ENCODE peak calls at places on chromosomes 16 and 17, in eight cellular contexts. One of them, this sample, is unnamed.

GRCh38 chr16:78984887-78985464 is 615.6 kb downstream of the MAF start:
- DNase-seq in hypothalamus: no peak
- DNase-seq in NCI-H774: no peak
- DNase-seq in heart left ventricle: no peak
- DNase-seq in heart right ventricle: peak; percentile 30
- DNase-seq in A549: no peak
- DNase-seq in bronchial epithelial cell: no peak
- DNase-seq in astrocyte of the hippocampus: no peak
- DNase-seq in this sample: no peak

GRCh38 chr17:50480854-50481490 is 2.3 kb downstream of the RSAD1 start:
- DNase-seq in hypothalamus: no peak
- DNase-seq in astrocyte of the hippocampus: no peak
- DNase-seq in NCI-H774: no peak
- DNase-seq in A549: no peak
- DNase-seq in heart left ventricle: no peak
- DNase-seq in bronchial epithelial cell: peak; percentile 56
- DNase-seq in heart right ventricle: no peak
- DNase-seq in this sample: no peak

GRCh38 chr17:50955160-50955559 is 89.0 kb upstream of the TOB1 start:
- DNase-seq in A549: no peak
- DNase-seq in heart left ventricle: no peak
- DNase-seq in bronchial epithelial cell: no peak
- DNase-seq in astrocyte of the hippocampus: no peak
- DNase-seq in heart right ventricle: no peak
- DNase-seq in hypothalamus: no peak
- DNase-seq in NCI-H774: no peak
- DNase-seq in this sample: no peak

GRCh38 chr17:11871773-11872172 is 125.5 kb downstream of the ZNF18 start:
- DNase-seq in heart left ventricle: no peak
- DNase-seq in NCI-H774: no peak
- DNase-seq in astrocyte of the hippocampus: no peak
- DNase-seq in heart right ventricle: no peak
- DNase-seq in hypothalamus: no peak
- DNase-seq in bronchial epithelial cell: no peak
- DNase-seq in A549: no peak
- DNase-seq in this sample: no peak

GRCh38 chr17:38590988-38591758 is 14.6 kb downstream of the SRCIN1 start:
- DNase-seq in A549: no peak
- DNase-seq in bronchial epithelial cell: peak; percentile 31
- DNase-seq in NCI-H774: no peak
- DNase-seq in heart left ventricle: no peak
- DNase-seq in heart right ventricle: no peak
- DNase-seq in hypothalamus: no peak
- DNase-seq in astrocyte of the hippocampus: peak; percentile 25
- DNase-seq in this sample: no peak

GRCh38 chr16:85919271-85920267 is 20.6 kb downstream of the IRF8 start:
- DNase-seq in hypothalamus: no peak
- DNase-seq in astrocyte of the hippocampus: no peak
- DNase-seq in bronchial epithelial cell: no peak
- DNase-seq in heart left ventricle: no peak
- DNase-seq in A549: no peak
- DNase-seq in heart right ventricle: no peak
- DNase-seq in NCI-H774: no peak
- DNase-seq in this sample: no peak

GRCh38 chr17:53516643-53517042 is 306.1 kb upstream of the KIF2B start:
- DNase-seq in NCI-H774: no peak
- DNase-seq in heart left ventricle: no peak
- DNase-seq in hypothalamus: no peak
- DNase-seq in heart right ventricle: no peak
- DNase-seq in astrocyte of the hippocampus: peak; percentile 41
- DNase-seq in bronchial epithelial cell: peak; percentile 8
- DNase-seq in A549: no peak
- DNase-seq in this sample: no peak

GRCh38 chr16:9002042-9002441 is 38.3 kb upstream of the USP7 start:
- DNase-seq in NCI-H774: no peak
- DNase-seq in hypothalamus: no peak
- DNase-seq in bronchial epithelial cell: no peak
- DNase-seq in heart left ventricle: no peak
- DNase-seq in A549: no peak
- DNase-seq in astrocyte of the hippocampus: no peak
- DNase-seq in heart right ventricle: no peak
- DNase-seq in this sample: no peak

GRCh38 chr16:86072328-86073102 is 173.6 kb downstream of the IRF8 start:
- DNase-seq in A549: peak; percentile 64
- DNase-seq in astrocyte of the hippocampus: peak; percentile 82
- DNase-seq in heart left ventricle: peak; percentile 70
- DNase-seq in NCI-H774: no peak
- DNase-seq in heart right ventricle: peak; percentile 54
- DNase-seq in hypothalamus: peak; percentile 50
- DNase-seq in bronchial epithelial cell: peak; percentile 43
- DNase-seq in this sample: peak; percentile 64

GRCh38 chr17:65737451-65737850 is 176.0 kb upstream of the AXIN2 start:
- DNase-seq in bronchial epithelial cell: no peak
- DNase-seq in astrocyte of the hippocampus: no peak
- DNase-seq in NCI-H774: no peak
- DNase-seq in hypothalamus: no peak
- DNase-seq in heart right ventricle: peak; percentile 16
- DNase-seq in A549: no peak
- DNase-seq in heart left ventricle: no peak
- DNase-seq in this sample: no peak

GRCh38 chr16:57783883-57784282 is 18.4 kb downstream of the KIFC3 start:
- DNase-seq in astrocyte of the hippocampus: no peak
- DNase-seq in bronchial epithelial cell: no peak
- DNase-seq in A549: no peak
- DNase-seq in hypothalamus: no peak
- DNase-seq in heart right ventricle: no peak
- DNase-seq in NCI-H774: no peak
- DNase-seq in heart left ventricle: no peak
- DNase-seq in this sample: no peak

GRCh38 chr17:34862384-34862783 is 98.9 kb downstream of the CCT6B start:
- DNase-seq in heart right ventricle: no peak
- DNase-seq in hypothalamus: no peak
- DNase-seq in NCI-H774: no peak
- DNase-seq in A549: no peak
- DNase-seq in astrocyte of the hippocampus: no peak
- DNase-seq in bronchial epithelial cell: no peak
- DNase-seq in heart left ventricle: no peak
- DNase-seq in this sample: no peak

GRCh38 chr17:147796-148740 is 10.7 kb downstream of the SCGB1C2 start:
- DNase-seq in A549: no peak
- DNase-seq in heart right ventricle: no peak
- DNase-seq in bronchial epithelial cell: no peak
- DNase-seq in hypothalamus: no peak
- DNase-seq in astrocyte of the hippocampus: no peak
- DNase-seq in NCI-H774: no peak
- DNase-seq in heart left ventricle: peak; percentile 12
- DNase-seq in this sample: no peak

GRCh38 chr17:81004336-81005015 is 12.8 kb downstream of the CHMP6 start:
- DNase-seq in A549: no peak
- DNase-seq in astrocyte of the hippocampus: no peak
- DNase-seq in NCI-H774: no peak
- DNase-seq in hypothalamus: no peak
- DNase-seq in heart left ventricle: no peak
- DNase-seq in heart right ventricle: no peak
- DNase-seq in bronchial epithelial cell: no peak
- DNase-seq in this sample: no peak

GRCh38 chr16:86457621-86458456 is 52.5 kb upstream of the FOXF1 start:
- DNase-seq in heart right ventricle: no peak
- DNase-seq in bronchial epithelial cell: no peak
- DNase-seq in heart left ventricle: no peak
- DNase-seq in NCI-H774: no peak
- DNase-seq in A549: no peak
- DNase-seq in hypothalamus: no peak
- DNase-seq in astrocyte of the hippocampus: peak; percentile 37
- DNase-seq in this sample: no peak

GRCh38 chr16:87834668-87835473 is 34.4 kb downstream of the SLC7A5 start:
- DNase-seq in NCI-H774: no peak
- DNase-seq in bronchial epithelial cell: no peak
- DNase-seq in A549: no peak
- DNase-seq in astrocyte of the hippocampus: no peak
- DNase-seq in heart left ventricle: no peak
- DNase-seq in heart right ventricle: peak; percentile 52
- DNase-seq in hypothalamus: no peak
- DNase-seq in this sample: no peak

GRCh38 chr16:2767891-2768290 is 9.2 kb downstream of the ELOB start:
- DNase-seq in heart left ventricle: no peak
- DNase-seq in NCI-H774: no peak
- DNase-seq in heart right ventricle: no peak
- DNase-seq in bronchial epithelial cell: peak; percentile 23
- DNase-seq in hypothalamus: no peak
- DNase-seq in astrocyte of the hippocampus: no peak
- DNase-seq in A549: no peak
- DNase-seq in this sample: no peak

GRCh38 chr16:27382187-27382855 is 19.7 kb upstream of the IL21R start:
- DNase-seq in heart left ventricle: peak; percentile 8
- DNase-seq in bronchial epithelial cell: no peak
- DNase-seq in heart right ventricle: no peak
- DNase-seq in NCI-H774: no peak
- DNase-seq in A549: no peak
- DNase-seq in hypothalamus: no peak
- DNase-seq in astrocyte of the hippocampus: no peak
- DNase-seq in this sample: no peak

GRCh38 chr17:81397314-81398169 is 2.3 kb downstream of the BAHCC1 start:
- DNase-seq in NCI-H774: peak; percentile 49
- DNase-seq in hypothalamus: peak; percentile 36
- DNase-seq in heart right ventricle: no peak
- DNase-seq in A549: peak; percentile 79
- DNase-seq in astrocyte of the hippocampus: peak; percentile 82
- DNase-seq in heart left ventricle: no peak
- DNase-seq in bronchial epithelial cell: no peak
- DNase-seq in this sample: no peak

GRCh38 chr16:1968146-1968953 is 1.7 kb downstream of the RNF151 start:
- DNase-seq in heart left ventricle: no peak
- DNase-seq in astrocyte of the hippocampus: no peak
- DNase-seq in bronchial epithelial cell: no peak
- DNase-seq in heart right ventricle: no peak
- DNase-seq in A549: no peak
- DNase-seq in NCI-H774: no peak
- DNase-seq in hypothalamus: no peak
- DNase-seq in this sample: no peak

GRCh38 chr17:31052187-31052889 is 42.4 kb upstream of the NF1 start:
- DNase-seq in bronchial epithelial cell: peak; percentile 98
- DNase-seq in NCI-H774: no peak
- DNase-seq in hypothalamus: no peak
- DNase-seq in astrocyte of the hippocampus: peak; percentile 95
- DNase-seq in heart right ventricle: peak; percentile 29
- DNase-seq in heart left ventricle: peak; percentile 54
- DNase-seq in A549: no peak
- DNase-seq in this sample: peak; percentile 95

GRCh38 chr16:46932802-46933201 is 40.7 kb downstream of the DNAJA2 start:
- DNase-seq in bronchial epithelial cell: no peak
- DNase-seq in NCI-H774: no peak
- DNase-seq in astrocyte of the hippocampus: no peak
- DNase-seq in A549: no peak
- DNase-seq in heart right ventricle: no peak
- DNase-seq in hypothalamus: no peak
- DNase-seq in heart left ventricle: no peak
- DNase-seq in this sample: no peak

GRCh38 chr16:47565454-47565853 is 104.3 kb downstream of the PHKB start:
- DNase-seq in heart left ventricle: peak; percentile 53
- DNase-seq in A549: no peak
- DNase-seq in hypothalamus: no peak
- DNase-seq in NCI-H774: no peak
- DNase-seq in astrocyte of the hippocampus: peak; percentile 10
- DNase-seq in bronchial epithelial cell: peak; percentile 65
- DNase-seq in heart right ventricle: peak; percentile 56
- DNase-seq in this sample: peak; percentile 39

GRCh38 chr17:40307691-40308289 is 1.2 kb upstream of the RARA start:
- DNase-seq in astrocyte of the hippocampus: peak; percentile 2
- DNase-seq in NCI-H774: no peak
- DNase-seq in hypothalamus: no peak
- DNase-seq in heart left ventricle: no peak
- DNase-seq in heart right ventricle: no peak
- DNase-seq in bronchial epithelial cell: no peak
- DNase-seq in A549: no peak
- DNase-seq in this sample: no peak

GRCh38 chr16:24700549-24701392 is 28.7 kb upstream of the TNRC6A start:
- DNase-seq in heart right ventricle: peak; percentile 48
- DNase-seq in astrocyte of the hippocampus: peak; percentile 99
- DNase-seq in hypothalamus: peak; percentile 17
- DNase-seq in A549: peak; percentile 89
- DNase-seq in heart left ventricle: peak; percentile 75
- DNase-seq in NCI-H774: no peak
- DNase-seq in bronchial epithelial cell: peak; percentile 93
- DNase-seq in this sample: peak; percentile 90

GRCh38 chr16:50771366-50771765 is 29.5 kb downstream of the CYLD start:
- DNase-seq in hypothalamus: no peak
- DNase-seq in A549: no peak
- DNase-seq in astrocyte of the hippocampus: peak; percentile 2
- DNase-seq in heart left ventricle: no peak
- DNase-seq in NCI-H774: no peak
- DNase-seq in heart right ventricle: no peak
- DNase-seq in bronchial epithelial cell: peak; percentile 76
- DNase-seq in this sample: no peak

GRCh38 chr17:80005360-80006338 is 30.0 kb downstream of the TBC1D16 start:
- DNase-seq in A549: peak; percentile 97
- DNase-seq in hypothalamus: peak; percentile 51
- DNase-seq in bronchial epithelial cell: no peak
- DNase-seq in astrocyte of the hippocampus: peak; percentile 73
- DNase-seq in heart right ventricle: peak; percentile 42
- DNase-seq in NCI-H774: peak; percentile 39
- DNase-seq in heart left ventricle: peak; percentile 45
- DNase-seq in this sample: peak; percentile 82

GRCh38 chr16:77775911-77776909 is 12.2 kb upstream of the VAT1L start:
- DNase-seq in heart left ventricle: no peak
- DNase-seq in hypothalamus: no peak
- DNase-seq in heart right ventricle: no peak
- DNase-seq in NCI-H774: no peak
- DNase-seq in bronchial epithelial cell: peak; percentile 48
- DNase-seq in astrocyte of the hippocampus: peak; percentile 52
- DNase-seq in A549: no peak
- DNase-seq in this sample: peak; percentile 10

GRCh38 chr16:51818342-51818944 is 667.4 kb upstream of the SALL1 start:
- DNase-seq in A549: no peak
- DNase-seq in NCI-H774: peak; percentile 34
- DNase-seq in bronchial epithelial cell: peak; percentile 48
- DNase-seq in heart right ventricle: no peak
- DNase-seq in astrocyte of the hippocampus: peak; percentile 39
- DNase-seq in heart left ventricle: peak; percentile 24
- DNase-seq in hypothalamus: peak; percentile 11
- DNase-seq in this sample: no peak

GRCh38 chr17:7313028-7313889 is 1.9 kb downstream of the GPS2 start:
- DNase-seq in hypothalamus: no peak
- DNase-seq in heart left ventricle: no peak
- DNase-seq in heart right ventricle: no peak
- DNase-seq in A549: peak; percentile 67
- DNase-seq in astrocyte of the hippocampus: no peak
- DNase-seq in bronchial epithelial cell: no peak
- DNase-seq in NCI-H774: no peak
- DNase-seq in this sample: peak; percentile 27

GRCh38 chr16:84583995-84584394 is 33.9 kb downstream of the COTL1 start:
- DNase-seq in astrocyte of the hippocampus: no peak
- DNase-seq in bronchial epithelial cell: no peak
- DNase-seq in A549: no peak
- DNase-seq in heart right ventricle: no peak
- DNase-seq in NCI-H774: no peak
- DNase-seq in hypothalamus: peak; percentile 50
- DNase-seq in heart left ventricle: no peak
- DNase-seq in this sample: no peak

GRCh38 chr17:74870512-74870911 is 2.3 kb downstream of the FDXR start:
- DNase-seq in NCI-H774: no peak
- DNase-seq in A549: no peak
- DNase-seq in heart left ventricle: no peak
- DNase-seq in astrocyte of the hippocampus: peak; percentile 39
- DNase-seq in heart right ventricle: no peak
- DNase-seq in hypothalamus: no peak
- DNase-seq in bronchial epithelial cell: peak; percentile 22
- DNase-seq in this sample: no peak

GRCh38 chr16:65414284-65414984 is 292.6 kb upstream of the CDH11 start:
- DNase-seq in hypothalamus: no peak
- DNase-seq in NCI-H774: no peak
- DNase-seq in heart right ventricle: no peak
- DNase-seq in heart left ventricle: no peak
- DNase-seq in bronchial epithelial cell: peak; percentile 91
- DNase-seq in astrocyte of the hippocampus: peak; percentile 60
- DNase-seq in A549: no peak
- DNase-seq in this sample: peak; percentile 64

GRCh38 chr16:54106078-54106477 is 180.5 kb downstream of the IRX3 start:
- DNase-seq in bronchial epithelial cell: no peak
- DNase-seq in heart right ventricle: no peak
- DNase-seq in A549: no peak
- DNase-seq in NCI-H774: no peak
- DNase-seq in heart left ventricle: no peak
- DNase-seq in hypothalamus: no peak
- DNase-seq in astrocyte of the hippocampus: no peak
- DNase-seq in this sample: no peak

This sample was measured in RWPE1.